ENCODE peak calls at places on chromosomes 13 and 19, in nine cellular contexts. One of them, this sample, is unnamed. For H3K27me3, the result is how much of the 10 kb centered on the place peaks cover.

GRCh38 chr19:48836089-48837017 is at the start of gene HSD17B14:
- DNase-seq in tibial nerve: no peak
- DNase-seq in left ventricle myocardium inferior: no peak
- DNase-seq in brain microvascular endothelial cell: peak
- DNase-seq in ascending aorta: peak
- DNase-seq in neural progenitor cell: peak
- DNase-seq in ovary: peak
- DNase-seq in dorsolateral prefrontal cortex: no peak
- DNase-seq in fibroblast of lung: peak
- DNase-seq in this sample: peak

GRCh38 chr19:18107235-18108083 is 9.9 kb downstream of the MAST3 start:
- DNase-seq in tibial nerve: no peak
- DNase-seq in left ventricle myocardium inferior: no peak
- DNase-seq in brain microvascular endothelial cell: no peak
- DNase-seq in ascending aorta: no peak
- DNase-seq in neural progenitor cell: no peak
- DNase-seq in ovary: no peak
- DNase-seq in dorsolateral prefrontal cortex: no peak
- DNase-seq in fibroblast of lung: no peak
- DNase-seq in this sample: peak

GRCh38 chr19:28426110-28426901 is 786.6 kb downstream of the UQCRFS1 start:
- DNase-seq in tibial nerve: no peak
- DNase-seq in left ventricle myocardium inferior: no peak
- DNase-seq in brain microvascular endothelial cell: no peak
- DNase-seq in ascending aorta: no peak
- DNase-seq in neural progenitor cell: no peak
- DNase-seq in ovary: no peak
- DNase-seq in dorsolateral prefrontal cortex: no peak
- DNase-seq in fibroblast of lung: no peak
- DNase-seq in this sample: no peak

GRCh38 chr13:93398167-93398566 is 171.6 kb downstream of the GPC6 start:
- DNase-seq in tibial nerve: no peak
- DNase-seq in left ventricle myocardium inferior: no peak
- DNase-seq in brain microvascular endothelial cell: peak
- DNase-seq in ascending aorta: no peak
- DNase-seq in neural progenitor cell: no peak
- DNase-seq in ovary: no peak
- DNase-seq in dorsolateral prefrontal cortex: no peak
- DNase-seq in fibroblast of lung: peak
- DNase-seq in this sample: no peak

GRCh38 chr13:20525601-20526544 is at the start of gene CRYL1:
- DNase-seq in tibial nerve: peak
- DNase-seq in left ventricle myocardium inferior: peak
- DNase-seq in brain microvascular endothelial cell: peak
- DNase-seq in ascending aorta: peak
- DNase-seq in neural progenitor cell: peak
- DNase-seq in ovary: peak
- DNase-seq in dorsolateral prefrontal cortex: peak
- DNase-seq in fibroblast of lung: peak
- DNase-seq in this sample: peak

GRCh38 chr13:74129500-74130144 is 4.6 kb downstream of the KLF12 start:
- DNase-seq in tibial nerve: no peak
- DNase-seq in left ventricle myocardium inferior: peak
- DNase-seq in brain microvascular endothelial cell: no peak
- DNase-seq in ascending aorta: no peak
- DNase-seq in neural progenitor cell: no peak
- DNase-seq in ovary: no peak
- DNase-seq in dorsolateral prefrontal cortex: no peak
- DNase-seq in fibroblast of lung: peak
- DNase-seq in this sample: no peak

GRCh38 chr13:99796175-99796819 is 175.3 kb downstream of the ZIC5 start:
- DNase-seq in tibial nerve: no peak
- DNase-seq in left ventricle myocardium inferior: no peak
- DNase-seq in brain microvascular endothelial cell: peak
- DNase-seq in ascending aorta: no peak
- DNase-seq in neural progenitor cell: peak
- DNase-seq in ovary: no peak
- DNase-seq in dorsolateral prefrontal cortex: no peak
- DNase-seq in fibroblast of lung: peak
- DNase-seq in this sample: peak

GRCh38 chr13:30415430-30416030 is 6.8 kb upstream of the UBE2L5 start:
- DNase-seq in tibial nerve: no peak
- DNase-seq in left ventricle myocardium inferior: no peak
- DNase-seq in brain microvascular endothelial cell: no peak
- DNase-seq in ascending aorta: no peak
- DNase-seq in neural progenitor cell: no peak
- DNase-seq in ovary: no peak
- DNase-seq in dorsolateral prefrontal cortex: no peak
- DNase-seq in fibroblast of lung: peak
- DNase-seq in this sample: no peak

GRCh38 chr19:5170329-5170745 is 170.3 kb downstream of the PTPRS start:
- DNase-seq in tibial nerve: no peak
- DNase-seq in left ventricle myocardium inferior: no peak
- DNase-seq in brain microvascular endothelial cell: no peak
- DNase-seq in ascending aorta: no peak
- DNase-seq in neural progenitor cell: no peak
- DNase-seq in ovary: no peak
- DNase-seq in dorsolateral prefrontal cortex: no peak
- DNase-seq in fibroblast of lung: no peak
- DNase-seq in this sample: peak

GRCh38 chr13:88071371-88071770 is 400.2 kb downstream of the SLITRK5 start:
- DNase-seq in tibial nerve: no peak
- DNase-seq in left ventricle myocardium inferior: no peak
- DNase-seq in brain microvascular endothelial cell: no peak
- DNase-seq in ascending aorta: no peak
- DNase-seq in neural progenitor cell: no peak
- DNase-seq in ovary: no peak
- DNase-seq in dorsolateral prefrontal cortex: no peak
- DNase-seq in fibroblast of lung: no peak
- DNase-seq in this sample: no peak

GRCh38 chr19:5515737-5516136 is 52.0 kb downstream of the TINCR start:
- DNase-seq in tibial nerve: no peak
- DNase-seq in left ventricle myocardium inferior: no peak
- DNase-seq in brain microvascular endothelial cell: no peak
- DNase-seq in ascending aorta: no peak
- DNase-seq in neural progenitor cell: no peak
- DNase-seq in ovary: no peak
- DNase-seq in dorsolateral prefrontal cortex: no peak
- DNase-seq in fibroblast of lung: no peak
- DNase-seq in this sample: peak

GRCh38 chr19:14203258-14203657 is 2.7 kb downstream of the ADGRL1 start:
- DNase-seq in tibial nerve: no peak
- DNase-seq in left ventricle myocardium inferior: no peak
- DNase-seq in brain microvascular endothelial cell: no peak
- DNase-seq in ascending aorta: no peak
- DNase-seq in neural progenitor cell: no peak
- DNase-seq in ovary: no peak
- DNase-seq in dorsolateral prefrontal cortex: no peak
- DNase-seq in fibroblast of lung: no peak
- DNase-seq in this sample: peak
- H3K4me3 ChIP-seq in tibial nerve: no peak
- H3K4me3 ChIP-seq in left ventricle myocardium inferior: no peak
- H3K4me3 ChIP-seq in brain microvascular endothelial cell: no peak
- H3K4me3 ChIP-seq in ascending aorta: no peak
- H3K4me3 ChIP-seq in neural progenitor cell: no peak
- H3K4me3 ChIP-seq in ovary: no peak
- H3K4me3 ChIP-seq in dorsolateral prefrontal cortex: peak
- H3K4me3 ChIP-seq in fibroblast of lung: no peak
- H3K4me3 ChIP-seq in this sample: no peak

DNA sequence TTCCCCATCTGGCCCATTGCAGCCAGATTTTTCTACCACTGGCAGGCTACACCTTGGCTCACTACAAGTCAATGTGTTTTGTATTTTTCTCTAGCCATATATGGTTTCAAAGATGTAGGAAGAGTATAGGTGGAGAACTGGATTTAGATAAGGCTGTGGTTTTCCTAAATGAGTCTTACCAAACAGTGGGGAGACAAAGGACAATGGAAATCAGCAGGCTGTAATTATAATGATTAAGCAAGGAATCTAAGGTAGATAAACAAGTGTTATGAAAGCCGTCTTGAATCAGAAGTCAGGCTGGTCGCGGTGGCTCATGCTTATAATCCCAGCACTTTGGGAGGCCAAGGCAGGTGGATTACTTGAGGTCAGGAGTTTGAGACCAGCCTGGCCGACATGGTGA is 11.2 kb downstream of the IGFL1 start:
- DNase-seq in tibial nerve: no peak
- DNase-seq in left ventricle myocardium inferior: no peak
- DNase-seq in brain microvascular endothelial cell: no peak
- DNase-seq in ascending aorta: no peak
- DNase-seq in neural progenitor cell: no peak
- DNase-seq in ovary: no peak
- DNase-seq in dorsolateral prefrontal cortex: no peak
- DNase-seq in fibroblast of lung: no peak
- DNase-seq in this sample: no peak
- H3K27me3 ChIP-seq in tibial nerve: under half
- H3K27me3 ChIP-seq in left ventricle myocardium inferior: half or more
- H3K27me3 ChIP-seq in brain microvascular endothelial cell: under half
- H3K27me3 ChIP-seq in ascending aorta: under half
- H3K27me3 ChIP-seq in neural progenitor cell: under half
- H3K27me3 ChIP-seq in ovary: under half
- H3K27me3 ChIP-seq in dorsolateral prefrontal cortex: under half
- H3K27me3 ChIP-seq in fibroblast of lung: under half
- H3K27me3 ChIP-seq in this sample: under half

GRCh38 chr19:47480658-47481057 is 3.4 kb downstream of the KPTN start:
- DNase-seq in tibial nerve: no peak
- DNase-seq in left ventricle myocardium inferior: no peak
- DNase-seq in brain microvascular endothelial cell: no peak
- DNase-seq in ascending aorta: no peak
- DNase-seq in neural progenitor cell: no peak
- DNase-seq in ovary: no peak
- DNase-seq in dorsolateral prefrontal cortex: no peak
- DNase-seq in fibroblast of lung: no peak
- DNase-seq in this sample: no peak
- H3K4me3 ChIP-seq in tibial nerve: no peak
- H3K4me3 ChIP-seq in left ventricle myocardium inferior: no peak
- H3K4me3 ChIP-seq in brain microvascular endothelial cell: no peak
- H3K4me3 ChIP-seq in ascending aorta: no peak
- H3K4me3 ChIP-seq in neural progenitor cell: peak
- H3K4me3 ChIP-seq in ovary: no peak
- H3K4me3 ChIP-seq in dorsolateral prefrontal cortex: no peak
- H3K4me3 ChIP-seq in fibroblast of lung: no peak
- H3K4me3 ChIP-seq in this sample: peak

GRCh38 chr19:58557253-58558065 is 952 bp downstream of the UBE2M start:
- DNase-seq in tibial nerve: no peak
- DNase-seq in left ventricle myocardium inferior: peak
- DNase-seq in brain microvascular endothelial cell: no peak
- DNase-seq in ascending aorta: no peak
- DNase-seq in neural progenitor cell: no peak
- DNase-seq in ovary: no peak
- DNase-seq in dorsolateral prefrontal cortex: no peak
- DNase-seq in fibroblast of lung: no peak
- DNase-seq in this sample: no peak

GRCh38 chr19:58559275-58560006 is 1.0 kb upstream of the UBE2M start:
- DNase-seq in tibial nerve: peak
- DNase-seq in left ventricle myocardium inferior: peak
- DNase-seq in brain microvascular endothelial cell: peak
- DNase-seq in ascending aorta: peak
- DNase-seq in neural progenitor cell: peak
- DNase-seq in ovary: peak
- DNase-seq in dorsolateral prefrontal cortex: peak
- DNase-seq in fibroblast of lung: peak
- DNase-seq in this sample: peak

GRCh38 chr19:58558623-58559274 is 338 bp upstream of the UBE2M start:
- DNase-seq in tibial nerve: peak
- DNase-seq in left ventricle myocardium inferior: peak
- DNase-seq in brain microvascular endothelial cell: peak
- DNase-seq in ascending aorta: peak
- DNase-seq in neural progenitor cell: peak
- DNase-seq in ovary: peak
- DNase-seq in dorsolateral prefrontal cortex: peak
- DNase-seq in fibroblast of lung: peak
- DNase-seq in this sample: peak

GRCh38 chr19:58556633-58557252 is 1.7 kb downstream of the UBE2M start:
- DNase-seq in tibial nerve: no peak
- DNase-seq in left ventricle myocardium inferior: no peak
- DNase-seq in brain microvascular endothelial cell: no peak
- DNase-seq in ascending aorta: no peak
- DNase-seq in neural progenitor cell: no peak
- DNase-seq in ovary: no peak
- DNase-seq in dorsolateral prefrontal cortex: no peak
- DNase-seq in fibroblast of lung: no peak
- DNase-seq in this sample: no peak

GRCh38 chr19:58558066-58558622 is at the start of gene UBE2M:
- DNase-seq in tibial nerve: no peak
- DNase-seq in left ventricle myocardium inferior: peak
- DNase-seq in brain microvascular endothelial cell: no peak
- DNase-seq in ascending aorta: no peak
- DNase-seq in neural progenitor cell: no peak
- DNase-seq in ovary: peak
- DNase-seq in dorsolateral prefrontal cortex: no peak
- DNase-seq in fibroblast of lung: peak
- DNase-seq in this sample: peak
- H3K27me3 ChIP-seq in tibial nerve: under half
- H3K27me3 ChIP-seq in left ventricle myocardium inferior: under half
- H3K27me3 ChIP-seq in brain microvascular endothelial cell: under half
- H3K27me3 ChIP-seq in ascending aorta: under half
- H3K27me3 ChIP-seq in neural progenitor cell: under half
- H3K27me3 ChIP-seq in ovary: under half
- H3K27me3 ChIP-seq in dorsolateral prefrontal cortex: under half
- H3K27me3 ChIP-seq in fibroblast of lung: under half
- H3K27me3 ChIP-seq in this sample: under half

GRCh38 chr19:16261584-16262370 is 62.8 kb upstream of the KLF2 start:
- DNase-seq in tibial nerve: no peak
- DNase-seq in left ventricle myocardium inferior: no peak
- DNase-seq in brain microvascular endothelial cell: no peak
- DNase-seq in ascending aorta: no peak
- DNase-seq in neural progenitor cell: no peak
- DNase-seq in ovary: no peak
- DNase-seq in dorsolateral prefrontal cortex: no peak
- DNase-seq in fibroblast of lung: no peak
- DNase-seq in this sample: peak
- H3K4me3 ChIP-seq in tibial nerve: no peak
- H3K4me3 ChIP-seq in left ventricle myocardium inferior: no peak
- H3K4me3 ChIP-seq in brain microvascular endothelial cell: no peak
- H3K4me3 ChIP-seq in ascending aorta: no peak
- H3K4me3 ChIP-seq in neural progenitor cell: no peak
- H3K4me3 ChIP-seq in ovary: no peak
- H3K4me3 ChIP-seq in dorsolateral prefrontal cortex: no peak
- H3K4me3 ChIP-seq in fibroblast of lung: no peak
- H3K4me3 ChIP-seq in this sample: no peak

DNA sequence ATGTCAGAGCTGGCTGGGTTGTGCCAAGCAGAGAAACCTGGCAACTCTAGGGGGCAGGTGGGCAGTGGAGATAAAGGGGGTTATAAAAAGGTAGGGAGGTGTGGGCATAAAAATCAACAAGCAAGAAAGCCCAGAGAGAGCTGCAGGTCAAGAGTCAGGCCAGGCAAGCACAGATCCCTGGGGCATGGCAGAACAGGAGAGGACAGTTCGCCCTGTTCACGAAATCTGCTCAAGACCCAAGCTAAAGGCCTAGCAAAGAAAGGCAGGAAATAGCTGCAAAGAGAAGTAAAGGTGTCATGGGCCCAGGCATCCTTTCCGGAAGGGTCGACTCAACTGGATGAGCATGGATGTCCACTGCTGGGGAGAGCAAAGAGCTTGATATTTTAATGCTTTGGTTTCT is 3.4 kb downstream of the MBNL2 start:
- DNase-seq in tibial nerve: no peak
- DNase-seq in left ventricle myocardium inferior: no peak
- DNase-seq in brain microvascular endothelial cell: no peak
- DNase-seq in ascending aorta: no peak
- DNase-seq in neural progenitor cell: no peak
- DNase-seq in ovary: no peak
- DNase-seq in dorsolateral prefrontal cortex: no peak
- DNase-seq in fibroblast of lung: no peak
- DNase-seq in this sample: no peak
- H3K27me3 ChIP-seq in tibial nerve: under half
- H3K27me3 ChIP-seq in left ventricle myocardium inferior: under half
- H3K27me3 ChIP-seq in brain microvascular endothelial cell: under half
- H3K27me3 ChIP-seq in ascending aorta: under half
- H3K27me3 ChIP-seq in neural progenitor cell: half or more
- H3K27me3 ChIP-seq in ovary: under half
- H3K27me3 ChIP-seq in dorsolateral prefrontal cortex: under half
- H3K27me3 ChIP-seq in fibroblast of lung: under half
- H3K27me3 ChIP-seq in this sample: half or more

GRCh38 chr19:1945899-1946298 is 4.9 kb downstream of the CSNK1G2 start:
- DNase-seq in tibial nerve: no peak
- DNase-seq in left ventricle myocardium inferior: no peak
- DNase-seq in brain microvascular endothelial cell: no peak
- DNase-seq in ascending aorta: no peak
- DNase-seq in neural progenitor cell: peak
- DNase-seq in ovary: peak
- DNase-seq in dorsolateral prefrontal cortex: no peak
- DNase-seq in fibroblast of lung: peak
- DNase-seq in this sample: peak
- H3K4me3 ChIP-seq in tibial nerve: no peak
- H3K4me3 ChIP-seq in left ventricle myocardium inferior: no peak
- H3K4me3 ChIP-seq in brain microvascular endothelial cell: no peak
- H3K4me3 ChIP-seq in ascending aorta: no peak
- H3K4me3 ChIP-seq in neural progenitor cell: no peak
- H3K4me3 ChIP-seq in ovary: no peak
- H3K4me3 ChIP-seq in dorsolateral prefrontal cortex: no peak
- H3K4me3 ChIP-seq in fibroblast of lung: no peak
- H3K4me3 ChIP-seq in this sample: no peak

This sample was measured in H7.